ENCODE peak calls at places on chromosomes 6 and 20, in ten cellular contexts. G is A549, Y is AG04449, X is DMS153, F is non-pigmented ciliary epithelial cell, R is omental fat pad, C is BJ, I is occipital lobe, D is dorsolateral prefrontal cortex, O is frontal cortex. V is an unnamed sample.

GRCh38 chr20:10978713-10979112 is 304.9 kb upstream of the JAG1 start:
- DNase-seq in G (no peak), Y (no peak), X (peak), F (no peak), R (no peak), C (no peak), I (no peak), D (no peak), O (no peak), V (no peak)

GRCh38 chr6:135299256-135299655 is 118.1 kb downstream of the MYB start:
- DNase-seq in G (peak), Y (peak), X (no peak), F (peak), R (no peak), C (no peak), I (no peak), D (no peak), O (no peak), V (no peak)

GRCh38 chr6:20661721-20662120 is 127.5 kb downstream of the CDKAL1 start:
- DNase-seq in G (no peak), Y (no peak), X (peak), F (peak), R (no peak), C (no peak), I (no peak), D (no peak), O (no peak), V (no peak)

GRCh38 chr6:38760097-38760496 is 45.0 kb downstream of the DNAH8 start:
- DNase-seq in G (no peak), Y (no peak), X (no peak), F (no peak), R (no peak), C (no peak), I (no peak), D (no peak), O (no peak), V (no peak)

GRCh38 chr6:133806358-133806757 is 82.6 kb upstream of the TCF21 start:
- DNase-seq in G (no peak), Y (no peak), X (no peak), F (peak), R (no peak), C (no peak), I (no peak), D (no peak), O (no peak), V (no peak)

GRCh38 chr20:1401431-1401907 is 8.6 kb upstream of the FKBP1A start:
- DNase-seq in G (no peak), Y (no peak), X (no peak), F (no peak), R (no peak), C (no peak), I (no peak), D (no peak), O (no peak), V (no peak)

GRCh38 chr6:144534123-144534676 is 249.1 kb downstream of the UTRN start:
- DNase-seq in G (no peak), Y (no peak), X (no peak), F (no peak), R (no peak), C (no peak), I (no peak), D (no peak), O (no peak), V (no peak)

GRCh38 chr20:44609511-44610312 is 27.3 kb downstream of the PKIG start:
- DNase-seq in G (peak), Y (peak), X (peak), F (peak), R (peak), C (peak), I (peak), D (peak), O (peak), V (peak)

GRCh38 chr20:39630215-39630614 is 668.1 kb downstream of the DHX35 start:
- DNase-seq in G (no peak), Y (no peak), X (peak), F (no peak), R (no peak), C (no peak), I (no peak), D (no peak), O (no peak), V (no peak)

GRCh38 chr6:139879823-139880356 is 505.4 kb upstream of the CITED2 start:
- DNase-seq in G (no peak), Y (no peak), X (no peak), F (no peak), R (no peak), C (no peak), I (no peak), D (no peak), O (no peak), V (no peak)

GRCh38 chr6:170089937-170090335 is 200.9 kb downstream of the DLL1 start:
- DNase-seq in G (no peak), Y (no peak), X (no peak), F (no peak), R (no peak), C (no peak), I (no peak), D (no peak), O (no peak), V (peak)

GRCh38 chr6:50822078-50822476 is 3.4 kb downstream of the TFAP2B start:
- DNase-seq in G (no peak), Y (no peak), X (no peak), F (no peak), R (no peak), C (no peak), I (no peak), D (no peak), O (no peak), V (no peak)

GRCh38 chr6:43758617-43759050 is 11.4 kb upstream of the VEGFA start:
- DNase-seq in G (no peak), Y (no peak), X (no peak), F (no peak), R (no peak), C (no peak), I (no peak), D (no peak), O (no peak), V (no peak)

GRCh38 chr20:62581806-62582205 is 60.5 kb upstream of the SLCO4A1 start:
- DNase-seq in G (no peak), Y (no peak), X (no peak), F (no peak), R (no peak), C (no peak), I (no peak), D (no peak), O (no peak), V (no peak)

GRCh38 chr20:32975698-32976674 is 28.2 kb downstream of the SUN5 start:
- DNase-seq in G (no peak), Y (no peak), X (no peak), F (no peak), R (no peak), C (no peak), I (no peak), D (no peak), O (no peak), V (no peak)

GRCh38 chr6:6512711-6513110 is 75.8 kb upstream of the LY86 start:
- DNase-seq in G (no peak), Y (no peak), X (no peak), F (no peak), R (no peak), C (no peak), I (no peak), D (no peak), O (no peak), V (no peak)

GRCh38 chr20:23436681-23437080 is 2.8 kb upstream of the CSTL1 start:
- DNase-seq in G (no peak), Y (no peak), X (peak), F (no peak), R (no peak), C (no peak), I (no peak), D (no peak), O (no peak), V (no peak)

GRCh38 chr20:1403624-1404023 is 10.8 kb upstream of the FKBP1A start:
- DNase-seq in G (no peak), Y (no peak), X (no peak), F (no peak), R (no peak), C (no peak), I (no peak), D (no peak), O (no peak), V (no peak)

GRCh38 chr6:1965596-1966224 is 279.7 kb downstream of the GMDS start:
- DNase-seq in G (no peak), Y (no peak), X (no peak), F (no peak), R (no peak), C (peak), I (no peak), D (no peak), O (no peak), V (no peak)

GRCh38 chr6:149028767-149029405 is 282.1 kb downstream of the UST start:
- DNase-seq in G (peak), Y (peak), X (peak), F (peak), R (no peak), C (no peak), I (peak), D (no peak), O (peak), V (no peak)

GRCh38 chr6:33607126-33607783 is 13.9 kb upstream of the ITPR3 start:
- DNase-seq in G (no peak), Y (no peak), X (no peak), F (no peak), R (no peak), C (no peak), I (no peak), D (no peak), O (no peak), V (no peak)

GRCh38 chr6:15288856-15289255 is 43.0 kb downstream of the JARID2 start:
- DNase-seq in G (no peak), Y (no peak), X (no peak), F (no peak), R (no peak), C (no peak), I (no peak), D (no peak), O (no peak), V (no peak)

GRCh38 chr6:103273048-103273447 is 1586.7 kb downstream of the HACE1 start:
- DNase-seq in G (peak), Y (no peak), X (no peak), F (peak), R (no peak), C (no peak), I (no peak), D (no peak), O (no peak), V (no peak)

GRCh38 chr6:43953794-43954310 is 173.4 kb downstream of the MRPL14 start:
- DNase-seq in G (no peak), Y (no peak), X (no peak), F (no peak), R (no peak), C (no peak), I (no peak), D (no peak), O (no peak), V (no peak)

GRCh38 chr6:119446623-119447008 is 97.1 kb upstream of the MAN1A1 start:
- DNase-seq in G (no peak), Y (peak), X (no peak), F (peak), R (no peak), C (no peak), I (no peak), D (no peak), O (no peak), V (no peak)

GRCh38 chr6:169656626-169657610 is 44.9 kb downstream of the WDR27 start:
- DNase-seq in G (no peak), Y (no peak), X (no peak), F (no peak), R (no peak), C (no peak), I (no peak), D (no peak), O (no peak), V (no peak)

GRCh38 chr6:89433637-89434499 is 916 bp downstream of the ANKRD6 start:
- DNase-seq in G (no peak), Y (no peak), X (peak), F (no peak), R (no peak), C (no peak), I (no peak), D (no peak), O (no peak), V (peak)

GRCh38 chr6:84553527-84553926 is 210.9 kb downstream of the TBX18 start:
- DNase-seq in G (no peak), Y (no peak), X (no peak), F (no peak), R (no peak), C (no peak), I (no peak), D (no peak), O (no peak), V (no peak)

GRCh38 chr6:35385457-35386202 is 43.3 kb downstream of the PPARD start:
- DNase-seq in G (no peak), Y (no peak), X (peak), F (no peak), R (no peak), C (no peak), I (no peak), D (no peak), O (no peak), V (no peak)

V was measured in ascending aorta.